ENCODE peak calls at places on chromosome 15, in seven cellular contexts. H is natural killer cell, V is AG09319, R is ovary, O is spleen, K is fibroblast of mammary gland, Z is endothelial cell. A is an unnamed sample.

GRCh38 chr15:23504003-23504402 is 57.0 kb upstream of the GOLGA6L2 start:
- DNase-seq in H (no peak), V (no peak), R (no peak), O (no peak), K (no peak), Z (no peak), A (no peak)

GRCh38 chr15:99416191-99417188 is 149.3 kb upstream of the MEF2A start:
- DNase-seq in H (no peak), V (no peak), R (no peak), O (no peak), K (no peak), Z (no peak), A (no peak)

GRCh38 chr15:42184313-42184712 is 23.8 kb downstream of the VPS39 start:
- DNase-seq in H (no peak), V (no peak), R (no peak), O (no peak), K (peak; percentile 5), Z (no peak), A (no peak)

GRCh38 chr15:65426216-65426853 is 3.6 kb upstream of the IGDCC4 start:
- DNase-seq in H (no peak), V (no peak), R (peak; percentile 9), O (no peak), K (no peak), Z (no peak), A (no peak)

GRCh38 chr15:53072077-53072476 is 281.9 kb upstream of the ONECUT1 start:
- DNase-seq in H (no peak), V (no peak), R (peak; percentile 5), O (no peak), K (peak; percentile 51), Z (peak; percentile 87), A (peak; percentile 85)

GRCh38 chr15:26013946-26014345 is 150.8 kb upstream of the ATP10A start:
- DNase-seq in H (no peak), V (no peak), R (no peak), O (no peak), K (no peak), Z (no peak), A (no peak)

GRCh38 chr15:71071529-71071928 is 43.7 kb upstream of the THSD4 start:
- DNase-seq in H (no peak), V (no peak), R (no peak), O (no peak), K (no peak), Z (no peak), A (no peak)

GRCh38 chr15:42672444-42672843 is 64.5 kb downstream of the CDAN1 start:
- DNase-seq in H (no peak), V (no peak), R (no peak), O (no peak), K (no peak), Z (no peak), A (no peak)

GRCh38 chr15:91887321-91887720 is 33.8 kb downstream of the SLCO3A1 start:
- DNase-seq in H (no peak), V (no peak), R (no peak), O (no peak), K (no peak), Z (no peak), A (no peak)

GRCh38 chr15:70856884-70857546 is 3.1 kb upstream of the LARP6 start:
- DNase-seq in H (no peak), V (peak; percentile 99), R (peak; percentile 64), O (no peak), K (peak; percentile 99), Z (no peak), A (no peak)

GRCh38 chr15:51126842-51127241 is 32.1 kb upstream of the TNFAIP8L3 start:
- DNase-seq in H (no peak), V (no peak), R (no peak), O (no peak), K (no peak), Z (no peak), A (no peak)

GRCh38 chr15:34610388-34610787 is 26.9 kb upstream of the GOLGA8B start:
- DNase-seq in H (no peak), V (no peak), R (no peak), O (no peak), K (peak; percentile 30), Z (no peak), A (no peak)

GRCh38 chr15:90711842-90712241 is 5.3 kb upstream of the BLM start:
- DNase-seq in H (no peak), V (no peak), R (no peak), O (no peak), K (no peak), Z (no peak), A (no peak)

GRCh38 chr15:40867200-40867599 is 6.8 kb downstream of the RHOV start:
- DNase-seq in H (no peak), V (no peak), R (no peak), O (no peak), K (no peak), Z (no peak), A (no peak)

GRCh38 chr15:61243984-61244593 is 15.0 kb upstream of the RORA start:
- DNase-seq in H (no peak), V (no peak), R (no peak), O (no peak), K (peak; percentile 26), Z (no peak), A (no peak)

GRCh38 chr15:31216210-31216911 is 110.3 kb upstream of the KLF13 start:
- DNase-seq in H (peak; percentile 24), V (peak; percentile 38), R (peak; percentile 84), O (peak; percentile 97), K (peak; percentile 59), Z (peak; percentile 24), A (peak; percentile 34)

GRCh38 chr15:83844742-83845141 is 190.8 kb downstream of the ADAMTSL3 start:
- DNase-seq in H (no peak), V (no peak), R (no peak), O (no peak), K (peak; percentile 90), Z (no peak), A (no peak)

GRCh38 chr15:29220852-29221251 is 48.8 kb downstream of the NSMCE3 start:
- DNase-seq in H (no peak), V (no peak), R (no peak), O (no peak), K (no peak), Z (no peak), A (no peak)

GRCh38 chr15:77819841-77820728 is 187.4 kb upstream of the LINGO1 start:
- DNase-seq in H (no peak), V (no peak), R (no peak), O (no peak), K (peak; percentile 6), Z (peak; percentile 70), A (peak; percentile 56)

GRCh38 chr15:86690566-86690965 is 610.9 kb downstream of the AGBL1 start:
- DNase-seq in H (no peak), V (no peak), R (no peak), O (no peak), K (no peak), Z (no peak), A (no peak)

GRCh38 chr15:46309914-46310313 is 675.1 kb downstream of the SQOR start:
- DNase-seq in H (no peak), V (no peak), R (no peak), O (no peak), K (no peak), Z (no peak), A (no peak)
- TF ChIP-seq CTCF in H (no peak), V (no peak), R (no peak), O (no peak), K (no peak), Z (no peak), A (peak; percentile 29)

GRCh38 chr15:80202016-80202315 is 49.2 kb downstream of the FAH start:
- DNase-seq in H (no peak), V (no peak), R (no peak), O (no peak), K (no peak), Z (no peak), A (no peak)

GRCh38 chr15:80204231-80204630 is 47.8 kb downstream of the CTXND1 start:
- DNase-seq in H (no peak), V (no peak), R (no peak), O (no peak), K (no peak), Z (no peak), A (no peak)

GRCh38 chr15:80203361-80203885 is 48.6 kb downstream of the CTXND1 start:
- DNase-seq in H (no peak), V (no peak), R (no peak), O (no peak), K (no peak), Z (no peak), A (no peak)

GRCh38 chr15:80201256-80202015 is 48.6 kb downstream of the FAH start:
- DNase-seq in H (no peak), V (no peak), R (no peak), O (no peak), K (no peak), Z (no peak), A (no peak)

GRCh38 chr15:80202641-80203360 is 49.2 kb downstream of the CTXND1 start:
- DNase-seq in H (no peak), V (no peak), R (no peak), O (no peak), K (no peak), Z (no peak), A (no peak)
- TF ChIP-seq CTCF in H (no peak), V (no peak), R (no peak), O (no peak), K (no peak), Z (no peak), A (no peak)

GRCh38 chr15:57743424-57743823 is 36.9 kb downstream of the POLR2M start:
- DNase-seq in H (no peak), V (no peak), R (no peak), O (no peak), K (peak; percentile 23), Z (no peak), A (no peak)
- TF ChIP-seq CTCF in H (no peak), V (no peak), R (no peak), O (no peak), K (no peak), Z (no peak), A (no peak)

DNA sequence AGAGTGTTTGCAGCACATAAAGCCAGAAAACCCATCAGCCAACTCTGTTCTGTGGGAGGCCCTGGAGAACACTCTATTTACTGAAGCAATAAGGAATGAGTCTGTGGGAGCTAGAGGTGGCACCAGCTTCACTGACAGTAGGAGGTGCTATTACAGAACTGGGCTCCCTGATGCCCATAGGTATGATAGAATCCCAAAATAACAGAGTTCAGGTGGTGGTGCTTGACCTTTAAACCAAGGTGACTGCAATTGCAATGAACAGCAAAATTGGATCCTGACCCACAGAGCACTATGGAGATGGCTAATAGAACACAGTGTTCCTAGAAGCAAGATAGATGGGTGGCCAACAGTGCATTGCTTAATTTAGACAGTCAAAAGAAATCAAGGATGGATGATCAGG is 95.4 kb upstream of the RNU6-1 start:
- DNase-seq in H (no peak), V (no peak), R (no peak), O (no peak), K (no peak), Z (no peak), A (no peak)
- TF ChIP-seq CTCF in H (no peak), V (no peak), R (no peak), O (no peak), K (no peak), Z (no peak), A (no peak)

GRCh38 chr15:89321521-89322410 is 12.9 kb downstream of the POLG start:
- DNase-seq in H (no peak), V (no peak), R (no peak), O (no peak), K (no peak), Z (no peak), A (no peak)
- TF ChIP-seq CTCF in H (no peak), V (no peak), R (no peak), O (no peak), K (peak; percentile 10), Z (no peak), A (no peak)

GRCh38 chr15:60079210-60079609 is 75.1 kb downstream of the FOXB1 start:
- DNase-seq in H (no peak), V (no peak), R (no peak), O (no peak), K (no peak), Z (peak; percentile 11), A (no peak)
- TF ChIP-seq CTCF in H (no peak), V (peak; percentile 17), R (no peak), O (no peak), K (peak; percentile 41), Z (peak; percentile 67), A (peak; percentile 57)